ENCODE peak calls at places on chromosomes 6 and 20, in five cellular contexts. N is left lung, W is heart left ventricle, M is NCI-H460, R is IMR-90. P is an unnamed sample.

GRCh38 chr6:7727951-7728854 is 2.3 kb downstream of the BMP6 start:
- DNase-seq in N (peak), W (peak), M (no peak), R (no peak), P (peak)

GRCh38 chr6:95574811-95575210 is 2.5 kb upstream of the MANEA start:
- DNase-seq in N (no peak), W (no peak), M (peak), R (peak), P (peak)

GRCh38 chr6:139764498-139764986 is 390.1 kb upstream of the CITED2 start:
- DNase-seq in N (no peak), W (peak), M (peak), R (peak), P (peak)

GRCh38 chr6:135117413-135117968 is 62.9 kb upstream of the HBS1L start:
- DNase-seq in N (no peak), W (no peak), M (no peak), R (no peak), P (no peak)

GRCh38 chr20:41142914-41143313 is 5.6 kb downstream of the PLCG1 start:
- DNase-seq in N (no peak), W (no peak), M (no peak), R (no peak), P (no peak)

GRCh38 chr6:118468682-118469465 is 79.2 kb upstream of the PLN start:
- DNase-seq in N (no peak), W (no peak), M (peak), R (peak), P (no peak)

GRCh38 chr6:100806280-100806679 is 74.8 kb downstream of the ASCC3 start:
- DNase-seq in N (no peak), W (no peak), M (no peak), R (no peak), P (no peak)

GRCh38 chr6:16700202-16700997 is 60.9 kb downstream of the ATXN1 start:
- DNase-seq in N (no peak), W (no peak), M (no peak), R (no peak), P (peak)

GRCh38 chr6:109441069-109441816 is 719 bp downstream of the SMPD2 start:
- DNase-seq in N (peak), W (no peak), M (no peak), R (peak), P (peak)

GRCh38 chr6:45619211-45619760 is 241.6 kb upstream of the SUPT3H start:
- DNase-seq in N (no peak), W (no peak), M (no peak), R (no peak), P (peak)

GRCh38 chr6:129882510-129883023 is 21.5 kb upstream of the TMEM244 start:
- DNase-seq in N (peak), W (no peak), M (no peak), R (no peak), P (no peak)

GRCh38 chr6:154951400-154952200 is 43.5 kb upstream of the TIAM2 start:
- DNase-seq in N (no peak), W (no peak), M (no peak), R (no peak), P (no peak)

GRCh38 chr20:31630187-31630790 is 7.4 kb upstream of the COX4I2 start:
- DNase-seq in N (peak), W (no peak), M (no peak), R (no peak), P (no peak)

GRCh38 chr6:127459231-127459641 is at the start of gene KIAA0408:
- DNase-seq in N (no peak), W (peak), M (peak), R (peak), P (peak)

GRCh38 chr20:36315545-36316351 is 9.6 kb downstream of the DLGAP4 start:
- DNase-seq in N (no peak), W (no peak), M (no peak), R (no peak), P (no peak)

GRCh38 chr6:41523957-41524633 is 22.1 kb upstream of the FOXP4 start:
- DNase-seq in N (no peak), W (no peak), M (no peak), R (no peak), P (no peak)

GRCh38 chr6:12483712-12484111 is 193.6 kb downstream of the EDN1 start:
- DNase-seq in N (no peak), W (no peak), M (peak), R (peak), P (peak)

GRCh38 chr6:150775400-150775799 is 90.1 kb upstream of the MTHFD1L start:
- DNase-seq in N (no peak), W (no peak), M (no peak), R (no peak), P (no peak)

GRCh38 chr6:75935473-75935793 is 137.0 kb downstream of the IMPG1 start:
- DNase-seq in N (no peak), W (no peak), M (no peak), R (no peak), P (no peak)

GRCh38 chr20:50654899-50655298 is 36.4 kb downstream of the RIPOR3 start:
- DNase-seq in N (no peak), W (no peak), M (no peak), R (no peak), P (peak)

GRCh38 chr6:54802775-54803631 is 43.6 kb upstream of the FAM83B start:
- DNase-seq in N (no peak), W (no peak), M (no peak), R (peak), P (peak)

GRCh38 chr6:150753404-150754184 is 111.9 kb upstream of the MTHFD1L start:
- DNase-seq in N (no peak), W (no peak), M (no peak), R (no peak), P (no peak)

GRCh38 chr6:30963641-30964040 is 19.9 kb upstream of the MUC21 start:
- DNase-seq in N (no peak), W (no peak), M (no peak), R (peak), P (no peak)

GRCh38 chr6:169620171-169621125 is 81.4 kb downstream of the WDR27 start:
- DNase-seq in N (no peak), W (no peak), M (no peak), R (peak), P (peak)

GRCh38 chr20:53797085-53797484 is 203.4 kb upstream of the ZNF217 start:
- DNase-seq in N (no peak), W (no peak), M (no peak), R (no peak), P (no peak)

GRCh38 chr6:108366236-108366635 is 71.4 kb downstream of the AFG1L start:
- DNase-seq in N (no peak), W (no peak), M (no peak), R (no peak), P (no peak)

GRCh38 chr6:9204171-9204570 is 768.8 kb upstream of the SLC35B3 start:
- DNase-seq in N (no peak), W (no peak), M (peak), R (peak), P (peak)

GRCh38 chr6:15874351-15874750 is 211.5 kb upstream of the DTNBP1 start:
- DNase-seq in N (no peak), W (no peak), M (no peak), R (no peak), P (no peak)

GRCh38 chr6:49813248-49813647 is 26.2 kb upstream of the PGK2 start:
- DNase-seq in N (no peak), W (no peak), M (no peak), R (no peak), P (no peak)

GRCh38 chr20:63117151-63117550 is 98.8 kb downstream of the YTHDF1 start:
- DNase-seq in N (no peak), W (no peak), M (no peak), R (no peak), P (no peak)

P was measured in cardiac fibroblast.